ENCODE peak calls at places on chromosomes 16 and 17, in nine cellular contexts. One of them, this sample, is unnamed.
A peak's percentile ranks its signal among the peaks of the same experiment; 100 is the strongest.

GRCh38 chr17:81483862-81484194 is 28.8 kb downstream of the ACTG1 start:
- DNase-seq in AG09309: no peak
- DNase-seq in amniotic stem cell: no peak
- DNase-seq in vagina: no peak
- DNase-seq in CD4-positive, CD25-positive, alpha-beta regulatory T cell: no peak
- DNase-seq in GM06990: no peak
- DNase-seq in HFFc6: no peak
- DNase-seq in left colon: no peak
- DNase-seq in tibial artery: no peak
- DNase-seq in this sample: peak; percentile 59

GRCh38 chr16:75000481-75001081 is 1.8 kb downstream of the ZNRF1 start:
- DNase-seq in CD4-positive, CD25-positive, alpha-beta regulatory T cell: no peak
- DNase-seq in GM06990: peak; percentile 33
- DNase-seq in tibial artery: peak; percentile 25
- DNase-seq in AG09309: no peak
- DNase-seq in amniotic stem cell: no peak
- DNase-seq in HFFc6: no peak
- DNase-seq in left colon: peak; percentile 28
- DNase-seq in vagina: no peak
- DNase-seq in this sample: peak; percentile 38

GRCh38 chr17:19470529-19471261 is 59.7 kb downstream of the RNF112 start:
- DNase-seq in amniotic stem cell: no peak
- DNase-seq in tibial artery: peak; percentile 86
- DNase-seq in left colon: peak; percentile 56
- DNase-seq in AG09309: no peak
- DNase-seq in CD4-positive, CD25-positive, alpha-beta regulatory T cell: no peak
- DNase-seq in HFFc6: peak; percentile 12
- DNase-seq in GM06990: no peak
- DNase-seq in vagina: no peak
- DNase-seq in this sample: peak; percentile 83

GRCh38 chr17:81322271-81323082 is 27.4 kb upstream of the SLC38A10 start:
- DNase-seq in AG09309: no peak
- DNase-seq in amniotic stem cell: no peak
- DNase-seq in vagina: no peak
- DNase-seq in CD4-positive, CD25-positive, alpha-beta regulatory T cell: no peak
- DNase-seq in left colon: no peak
- DNase-seq in GM06990: no peak
- DNase-seq in tibial artery: no peak
- DNase-seq in HFFc6: no peak
- DNase-seq in this sample: peak; percentile 54

GRCh38 chr16:70697601-70698170 is 11.8 kb upstream of the MTSS2 start:
- DNase-seq in vagina: no peak
- DNase-seq in GM06990: no peak
- DNase-seq in amniotic stem cell: no peak
- DNase-seq in CD4-positive, CD25-positive, alpha-beta regulatory T cell: no peak
- DNase-seq in left colon: no peak
- DNase-seq in AG09309: no peak
- DNase-seq in tibial artery: no peak
- DNase-seq in HFFc6: no peak
- DNase-seq in this sample: no peak

GRCh38 chr17:15920758-15921239 is 24.1 kb upstream of the ADORA2B start:
- DNase-seq in GM06990: no peak
- DNase-seq in HFFc6: peak; percentile 96
- DNase-seq in tibial artery: no peak
- DNase-seq in left colon: no peak
- DNase-seq in CD4-positive, CD25-positive, alpha-beta regulatory T cell: no peak
- DNase-seq in AG09309: peak; percentile 96
- DNase-seq in vagina: no peak
- DNase-seq in amniotic stem cell: no peak
- DNase-seq in this sample: peak; percentile 47

GRCh38 chr17:30921544-30922196 is at the start of gene ADAP2:
- DNase-seq in vagina: no peak
- DNase-seq in HFFc6: no peak
- DNase-seq in tibial artery: peak; percentile 53
- DNase-seq in amniotic stem cell: no peak
- DNase-seq in CD4-positive, CD25-positive, alpha-beta regulatory T cell: no peak
- DNase-seq in left colon: peak; percentile 77
- DNase-seq in GM06990: peak; percentile 40
- DNase-seq in AG09309: no peak
- DNase-seq in this sample: peak; percentile 65

GRCh38 chr17:40490289-40490853 is 11.1 kb downstream of the TNS4 start:
- DNase-seq in GM06990: no peak
- DNase-seq in CD4-positive, CD25-positive, alpha-beta regulatory T cell: no peak
- DNase-seq in amniotic stem cell: no peak
- DNase-seq in vagina: no peak
- DNase-seq in tibial artery: peak; percentile 85
- DNase-seq in AG09309: peak; percentile 63
- DNase-seq in HFFc6: no peak
- DNase-seq in left colon: peak; percentile 77
- DNase-seq in this sample: peak; percentile 14

GRCh38 chr16:48612621-48613020 is 2.6 kb upstream of the N4BP1 start:
- DNase-seq in CD4-positive, CD25-positive, alpha-beta regulatory T cell: no peak
- DNase-seq in AG09309: no peak
- DNase-seq in left colon: no peak
- DNase-seq in GM06990: no peak
- DNase-seq in vagina: no peak
- DNase-seq in amniotic stem cell: no peak
- DNase-seq in HFFc6: no peak
- DNase-seq in tibial artery: no peak
- DNase-seq in this sample: no peak

GRCh38 chr17:82416771-82417170 is 1.4 kb upstream of the HEXD start:
- DNase-seq in left colon: no peak
- DNase-seq in GM06990: no peak
- DNase-seq in HFFc6: no peak
- DNase-seq in amniotic stem cell: no peak
- DNase-seq in AG09309: no peak
- DNase-seq in vagina: no peak
- DNase-seq in CD4-positive, CD25-positive, alpha-beta regulatory T cell: no peak
- DNase-seq in tibial artery: no peak
- DNase-seq in this sample: peak; percentile 50

GRCh38 chr17:59877965-59878364 is 14.8 kb downstream of the TUBD1 start:
- DNase-seq in vagina: no peak
- DNase-seq in HFFc6: no peak
- DNase-seq in amniotic stem cell: no peak
- DNase-seq in GM06990: no peak
- DNase-seq in CD4-positive, CD25-positive, alpha-beta regulatory T cell: no peak
- DNase-seq in AG09309: no peak
- DNase-seq in left colon: no peak
- DNase-seq in tibial artery: no peak
- DNase-seq in this sample: no peak

GRCh38 chr17:34665150-34665802 is 85.9 kb downstream of the TMEM132E start:
- DNase-seq in AG09309: no peak
- DNase-seq in GM06990: no peak
- DNase-seq in left colon: no peak
- DNase-seq in tibial artery: no peak
- DNase-seq in CD4-positive, CD25-positive, alpha-beta regulatory T cell: no peak
- DNase-seq in amniotic stem cell: no peak
- DNase-seq in vagina: no peak
- DNase-seq in HFFc6: no peak
- DNase-seq in this sample: no peak

GRCh38 chr17:49996495-49997255 is 1.7 kb upstream of the DLX3 start:
- DNase-seq in left colon: peak; percentile 56
- DNase-seq in amniotic stem cell: no peak
- DNase-seq in tibial artery: no peak
- DNase-seq in CD4-positive, CD25-positive, alpha-beta regulatory T cell: peak; percentile 60
- DNase-seq in HFFc6: no peak
- DNase-seq in GM06990: peak; percentile 52
- DNase-seq in AG09309: no peak
- DNase-seq in vagina: no peak
- DNase-seq in this sample: peak; percentile 71

GRCh38 chr17:66580178-66580577 is 254.7 kb upstream of the CACNG5 start:
- DNase-seq in left colon: peak; percentile 28
- DNase-seq in AG09309: no peak
- DNase-seq in HFFc6: peak; percentile 52
- DNase-seq in GM06990: no peak
- DNase-seq in CD4-positive, CD25-positive, alpha-beta regulatory T cell: no peak
- DNase-seq in tibial artery: peak; percentile 53
- DNase-seq in amniotic stem cell: peak; percentile 19
- DNase-seq in vagina: no peak
- DNase-seq in this sample: no peak

GRCh38 chr16:24045641-24046040 is 209.9 kb downstream of the PRKCB start:
- DNase-seq in left colon: no peak
- DNase-seq in tibial artery: no peak
- DNase-seq in CD4-positive, CD25-positive, alpha-beta regulatory T cell: no peak
- DNase-seq in vagina: no peak
- DNase-seq in amniotic stem cell: no peak
- DNase-seq in HFFc6: no peak
- DNase-seq in AG09309: no peak
- DNase-seq in GM06990: no peak
- DNase-seq in this sample: peak; percentile 10

GRCh38 chr17:69579961-69580677 is 165.6 kb downstream of the MAP2K6 start:
- DNase-seq in AG09309: no peak
- DNase-seq in left colon: no peak
- DNase-seq in GM06990: no peak
- DNase-seq in tibial artery: no peak
- DNase-seq in HFFc6: no peak
- DNase-seq in CD4-positive, CD25-positive, alpha-beta regulatory T cell: no peak
- DNase-seq in vagina: no peak
- DNase-seq in amniotic stem cell: no peak
- DNase-seq in this sample: no peak

GRCh38 chr17:68172461-68172954 is 75.3 kb upstream of the AMZ2 start:
- DNase-seq in left colon: peak; percentile 79
- DNase-seq in CD4-positive, CD25-positive, alpha-beta regulatory T cell: peak; percentile 69
- DNase-seq in HFFc6: peak; percentile 41
- DNase-seq in vagina: no peak
- DNase-seq in AG09309: no peak
- DNase-seq in tibial artery: peak; percentile 79
- DNase-seq in GM06990: no peak
- DNase-seq in amniotic stem cell: no peak
- DNase-seq in this sample: peak; percentile 80